ENCODE peak calls at places on chromosome 15, in four cellular contexts. M is MM.1S, L is HepG2, S is PC-3. I is an unnamed sample.

GRCh38 chr15:89021224-89021623 is 67.0 kb upstream of the ABHD2 start:
- DNase-seq in M (no peak), L (no peak), S (no peak), I (no peak)

GRCh38 chr15:74630284-74631086 is 14.8 kb downstream of the CLK3 start:
- DNase-seq in M (no peak), L (no peak), S (no peak), I (no peak)

GRCh38 chr15:90030376-90030775 is 29.3 kb downstream of the ZNF710 start:
- DNase-seq in M (no peak), L (no peak), S (no peak), I (no peak)

GRCh38 chr15:90106522-90107117 is 4.4 kb upstream of the IDH2 start:
- DNase-seq in M (no peak), L (no peak), S (peak; percentile 75), I (no peak)

GRCh38 chr15:72916939-72917338 is 133.4 kb upstream of the ADPGK start:
- DNase-seq in M (no peak), L (no peak), S (peak; percentile 1), I (no peak)

GRCh38 chr15:44620081-44620480 is 43.4 kb downstream of the SPG11 start:
- DNase-seq in M (no peak), L (no peak), S (no peak), I (no peak)

GRCh38 chr15:49709815-49710214 is 89.0 kb downstream of the DTWD1 start:
- DNase-seq in M (no peak), L (no peak), S (no peak), I (no peak)

GRCh38 chr15:77622212-77622941 is 10.3 kb downstream of the LINGO1 start:
- DNase-seq in M (no peak), L (no peak), S (no peak), I (peak; percentile 70)

GRCh38 chr15:55899537-55899936 is 93.9 kb downstream of the NEDD4 start:
- DNase-seq in M (no peak), L (no peak), S (no peak), I (no peak)

GRCh38 chr15:64105113-64105704 is 9.4 kb downstream of the SNX1 start:
- DNase-seq in M (no peak), L (no peak), S (no peak), I (no peak)

GRCh38 chr15:81897011-81897677 is 148.7 kb downstream of the MEX3B start:
- DNase-seq in M (no peak), L (no peak), S (no peak), I (no peak)

GRCh38 chr15:49293941-49294340 is 123.9 kb downstream of the GALK2 start:
- DNase-seq in M (no peak), L (no peak), S (no peak), I (no peak)

GRCh38 chr15:89356634-89357298 is 22.1 kb upstream of the POLG start:
- DNase-seq in M (peak; percentile 25), L (no peak), S (peak; percentile 66), I (peak; percentile 41)

GRCh38 chr15:66489179-66489791 is 8.3 kb downstream of the SNAPC5 start:
- DNase-seq in M (no peak), L (no peak), S (no peak), I (no peak)

GRCh38 chr15:66761723-66762595 is 59.9 kb downstream of the SMAD6 start:
- DNase-seq in M (no peak), L (no peak), S (peak; percentile 72), I (no peak)

GRCh38 chr15:63374686-63375520 is 6.7 kb downstream of the CA12 start:
- DNase-seq in M (no peak), L (no peak), S (peak; percentile 53), I (no peak)

GRCh38 chr15:50231761-50232160 is 33.8 kb downstream of the HDC start:
- DNase-seq in M (no peak), L (no peak), S (no peak), I (no peak)

GRCh38 chr15:76321171-76321570 is 9.9 kb upstream of the ETFA start:
- DNase-seq in M (no peak), L (no peak), S (no peak), I (no peak)

GRCh38 chr15:67033012-67033411 is 32.4 kb upstream of the SMAD3 start:
- DNase-seq in M (no peak), L (no peak), S (no peak), I (peak; percentile 62)

GRCh38 chr15:38625886-38626285 is 61.3 kb upstream of the RASGRP1 start:
- DNase-seq in M (no peak), L (no peak), S (no peak), I (no peak)

GRCh38 chr15:92937880-92938279 is 37.8 kb downstream of the CHD2 start:
- DNase-seq in M (no peak), L (no peak), S (no peak), I (no peak)

GRCh38 chr15:74978503-74978902 is 16.9 kb upstream of the SCAMP5 start:
- DNase-seq in M (no peak), L (no peak), S (peak; percentile 40), I (no peak)

GRCh38 chr15:67085818-67086649 is 20.6 kb downstream of the SMAD3 start:
- DNase-seq in M (peak; percentile 98), L (no peak), S (no peak), I (no peak)

GRCh38 chr15:60972866-60973265 is 256.2 kb downstream of the RORA start:
- DNase-seq in M (no peak), L (no peak), S (peak; percentile 24), I (no peak)

GRCh38 chr15:48250640-48251076 is 44.6 kb downstream of the SLC12A1 start:
- DNase-seq in M (peak; percentile 65), L (peak; percentile 25), S (peak; percentile 60), I (peak; percentile 85)

GRCh38 chr15:92071030-92071644 is 217.6 kb downstream of the SLCO3A1 start:
- DNase-seq in M (no peak), L (no peak), S (no peak), I (no peak)

DNA sequence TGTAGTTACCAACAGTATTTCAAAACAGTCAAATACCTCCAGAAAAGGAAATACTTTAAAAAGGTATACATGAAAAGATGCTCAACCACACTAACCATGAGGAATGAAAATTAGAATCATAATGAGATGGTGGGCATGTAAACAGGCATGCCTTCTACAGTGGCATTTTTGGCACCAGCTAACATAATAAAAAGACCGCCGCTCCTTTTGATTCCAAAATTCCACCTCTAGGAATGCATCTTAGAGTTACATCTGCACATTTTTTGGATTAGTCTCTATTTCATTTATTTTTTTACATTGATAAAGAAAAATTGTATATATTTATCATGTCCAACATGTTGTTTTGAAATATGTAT is 37.0 kb upstream of the SPTBN5 start:
- DNase-seq in M (no peak), L (no peak), S (no peak), I (no peak)
- H3K4me3 ChIP-seq in M (no peak overlapping the region), L (no peak overlapping the region), S (peak overlapping the region; percentile 12), I (no peak overlapping the region)

GRCh38 chr15:86968244-86968643 is 888.6 kb downstream of the AGBL1 start:
- DNase-seq in M (no peak), L (no peak), S (no peak), I (no peak)
- TF ChIP-seq EZH2 in M (no peak), L (no peak), S (no peak), I (no peak)

GRCh38 chr15:34334676-34335075 is 2.9 kb downstream of the SLC12A6 start:
- DNase-seq in M (no peak), L (no peak), S (peak; percentile 73), I (no peak)
- H3K4me3 ChIP-seq in M (peak overlapping the region; percentile 87), L (no peak overlapping the region), S (peak overlapping the region; percentile 90), I (no peak overlapping the region)

GRCh38 chr15:65368300-65368617 is 9.5 kb downstream of the IGDCC3 start:
- DNase-seq in M (no peak), L (no peak), S (no peak), I (peak; percentile 80)

GRCh38 chr15:65370885-65371284 is 6.9 kb downstream of the IGDCC3 start:
- DNase-seq in M (no peak), L (no peak), S (no peak), I (no peak)

GRCh38 chr15:65368646-65369045 is 9.2 kb downstream of the IGDCC3 start:
- DNase-seq in M (no peak), L (no peak), S (no peak), I (peak; percentile 28)

GRCh38 chr15:65369148-65369547 is 8.7 kb downstream of the IGDCC3 start:
- DNase-seq in M (no peak), L (no peak), S (no peak), I (no peak)

DNA sequence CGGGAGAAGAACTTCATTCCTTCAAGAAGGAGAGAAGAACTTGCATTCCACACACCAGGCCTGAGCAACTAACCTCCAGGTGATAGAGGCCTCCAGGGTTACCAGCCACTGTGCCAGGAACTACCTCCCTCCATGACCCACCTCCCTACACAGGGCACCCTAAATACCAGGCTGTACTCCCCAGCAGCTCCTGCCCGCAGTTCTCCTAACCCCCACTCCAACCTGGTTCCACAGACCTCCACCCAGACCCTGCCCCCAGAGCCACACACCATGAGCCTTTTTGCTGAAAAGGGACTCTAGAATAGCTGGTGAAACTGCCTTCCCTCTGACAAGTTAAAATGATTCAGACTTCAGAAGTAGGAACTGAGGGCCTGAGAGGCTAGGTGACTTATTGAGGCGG is 8.2 kb downstream of the IGDCC3 start:
- DNase-seq in M (no peak), L (no peak), S (no peak), I (no peak)
- TF ChIP-seq EZH2 in M (no peak), L (no peak), S (no peak), I (no peak)